ENCODE peak calls at places on chromosomes 13 and 19, in four cellular contexts. O, B, E and X are unnamed samples. For H3K4me1, the result is how much of the 10 kb centered on the place peaks cover.

GRCh38 chr13:31807090-31807541 is 67.8 kb downstream of the RXFP2 start:
- DNase-seq in B (peak), E (peak), O (peak), X (no peak)

GRCh38 chr19:2616741-2617392 is 85.6 kb downstream of the GNG7 start:
- DNase-seq in O (no peak), E (peak), B (no peak), X (no peak)

GRCh38 chr19:17255150-17255621 is 9.4 kb downstream of the USHBP1 start:
- DNase-seq in O (no peak), E (no peak), B (no peak), X (no peak)

GRCh38 chr19:58555369-58555885 is 522 bp upstream of the CHMP2A start:
- DNase-seq in E (peak), O (no peak), B (no peak), X (no peak)

GRCh38 chr13:112104873-112105234 is 37.9 kb downstream of the SOX1 start:
- DNase-seq in E (no peak), B (no peak), O (no peak), X (no peak)

GRCh38 chr19:41565384-41565730 is 10.6 kb upstream of the CEACAM21 start:
- DNase-seq in E (no peak), B (no peak), O (no peak), X (no peak)

GRCh38 chr13:23268441-23268840 is 87.7 kb downstream of the SGCG start:
- DNase-seq in E (no peak), B (no peak), O (no peak), X (no peak)

GRCh38 chr13:76014618-76015315 is 378.6 kb downstream of the LMO7 start:
- DNase-seq in B (no peak), E (no peak), O (no peak), X (no peak)

DNA sequence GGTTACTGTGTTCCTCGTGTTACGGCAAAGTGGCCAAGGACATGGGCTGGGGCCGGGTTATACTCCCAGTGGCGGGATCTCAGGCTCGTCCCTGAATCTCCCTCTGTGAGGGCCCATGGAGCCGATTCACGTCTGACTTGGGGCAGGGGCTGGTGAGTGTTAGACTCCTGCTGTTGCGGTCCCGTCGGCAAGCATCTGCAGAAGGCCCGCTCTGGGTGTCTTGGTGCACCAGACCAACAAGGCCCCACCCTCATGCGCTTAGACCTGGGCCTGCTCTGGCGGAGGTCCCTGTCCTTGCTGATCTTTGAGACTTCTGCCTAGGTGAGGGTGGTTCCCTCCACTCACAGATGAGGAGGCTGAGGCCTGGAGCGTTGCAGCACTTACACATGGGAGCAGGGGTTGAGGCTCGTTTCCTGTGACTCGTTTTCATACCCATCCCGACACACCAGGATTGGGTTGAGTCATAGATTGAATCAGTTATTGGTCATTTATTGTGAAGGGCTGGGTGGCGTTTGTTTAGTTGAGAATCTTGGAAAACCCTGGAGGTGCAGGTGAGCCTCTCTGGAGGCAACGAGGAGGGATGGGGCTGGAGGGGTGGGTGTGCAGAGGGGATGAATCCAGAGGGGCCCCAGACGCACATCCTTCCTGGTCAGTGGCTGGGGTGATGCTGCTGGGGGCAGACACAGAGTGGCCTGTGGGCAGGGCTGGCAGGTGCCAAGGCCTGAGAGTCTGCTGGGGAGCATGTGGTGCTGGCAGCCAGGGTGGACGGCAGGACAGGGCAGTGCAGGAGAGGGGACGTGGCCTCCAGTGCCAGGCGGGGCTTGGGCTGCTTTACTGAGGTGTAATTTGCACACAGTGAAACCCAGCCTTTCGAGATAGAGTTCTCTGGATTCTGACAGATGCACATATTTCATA is 4.6 kb downstream of the EPN1 start:
- DNase-seq in E (peak), B (no peak), O (no peak), X (no peak)
- H3K4me1 ChIP-seq in E (half or more), B (under half), O (under half), X (under half)

GRCh38 chr19:1401889-1402217 is 511 bp upstream of the GAMT start:
- DNase-seq in E (no peak), O (no peak), B (no peak), X (no peak)
- H3K4me1 ChIP-seq in E (under half), O (under half), B (under half), X (under half)

DNA sequence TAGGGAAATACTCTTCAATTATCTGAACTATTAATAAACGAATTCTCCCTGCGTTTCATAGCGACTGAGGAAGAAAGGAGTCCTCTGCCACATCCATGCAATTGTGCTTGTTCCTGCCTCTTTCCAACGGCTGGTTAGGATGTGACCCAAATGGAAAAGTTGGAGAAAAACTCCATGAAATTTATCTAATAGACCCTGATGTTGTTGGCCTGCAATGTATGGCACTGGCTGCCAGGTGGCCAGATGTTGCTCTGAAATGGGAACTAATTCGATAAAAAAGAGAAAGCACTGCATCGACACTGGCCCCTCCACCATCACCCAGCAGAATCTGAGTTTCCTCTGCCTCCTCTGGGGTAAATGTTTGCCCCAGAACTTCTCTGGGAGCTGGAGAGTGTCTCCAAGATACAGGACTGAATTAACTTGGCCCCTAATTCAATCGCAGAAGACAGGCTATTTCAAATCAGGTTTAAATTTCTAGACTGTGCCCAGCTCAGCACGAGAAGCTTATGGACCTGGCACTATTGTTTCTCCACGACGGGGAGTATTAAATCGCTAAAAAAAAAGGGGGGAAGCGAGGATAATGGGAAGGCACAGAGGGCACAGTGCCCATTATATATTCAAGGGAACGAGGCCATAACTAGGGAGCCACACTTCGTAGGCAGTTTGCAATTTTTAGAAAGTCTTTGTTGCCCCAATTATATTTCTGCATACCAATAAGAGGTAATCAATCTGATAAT is 103.9 kb downstream of the ZIC5 start:
- DNase-seq in E (no peak), O (no peak), B (no peak), X (no peak)
- H3K4me1 ChIP-seq in E (under half), O (under half), B (under half), X (under half)

GRCh38 chr19:3819989-3820388 is 33.8 kb upstream of the MATK start:
- DNase-seq in B (no peak), O (no peak), E (no peak), X (no peak)
- H3K4me1 ChIP-seq in B (under half), O (under half), E (under half), X (under half)

GRCh38 chr19:55641376-55642152 is 762 bp downstream of the ZNF580 start:
- DNase-seq in E (peak), B (peak), O (peak), X (no peak)
- H3K4me1 ChIP-seq in E (half or more), B (under half), O (half or more), X (under half)

GRCh38 chr13:77026255-77026782 is 640 bp downstream of the FBXL3 start:
- DNase-seq in B (peak), E (peak), O (peak), X (peak)
- H3K4me1 ChIP-seq in B (half or more), E (half or more), O (half or more), X (under half)

GRCh38 chr19:18428837-18429674 is 8.9 kb downstream of the ISYNA1 start:
- DNase-seq in E (peak), B (peak), O (peak), X (peak)

GRCh38 chr19:18427080-18427751 is 8.0 kb downstream of the SSBP4 start:
- DNase-seq in B (no peak), O (no peak), E (no peak), X (no peak)

GRCh38 chr19:18428173-18428836 is 9.1 kb downstream of the SSBP4 start:
- DNase-seq in E (no peak), B (no peak), O (no peak), X (no peak)

GRCh38 chr19:18426416-18426767 is 7.2 kb downstream of the SSBP4 start:
- DNase-seq in B (no peak), O (no peak), E (no peak), X (no peak)

GRCh38 chr19:18427752-18428131 is 8.5 kb downstream of the SSBP4 start:
- DNase-seq in O (no peak), B (no peak), E (no peak), X (no peak)
- H3K4me1 ChIP-seq in O (half or more), B (under half), E (half or more), X (half or more)

GRCh38 chr13:110304256-110304655 is 2.7 kb downstream of the COL4A1 start:
- DNase-seq in E (no peak), O (no peak), B (no peak), X (no peak)
- H3K4me1 ChIP-seq in E (under half), O (under half), B (under half), X (under half)

GRCh38 chr19:8506402-8506957 is 4.0 kb upstream of the PRAM1 start:
- DNase-seq in E (no peak), O (no peak), B (no peak), X (no peak)

GRCh38 chr19:8503506-8503905 is 1.1 kb upstream of the PRAM1 start:
- DNase-seq in B (no peak), O (no peak), E (no peak), X (no peak)

GRCh38 chr19:8504171-8504570 is 1.7 kb upstream of the PRAM1 start:
- DNase-seq in O (no peak), B (no peak), E (no peak), X (no peak)

GRCh38 chr19:8501968-8502367 is 472 bp downstream of the PRAM1 start:
- DNase-seq in O (no peak), E (no peak), B (no peak), X (no peak)

DNA sequence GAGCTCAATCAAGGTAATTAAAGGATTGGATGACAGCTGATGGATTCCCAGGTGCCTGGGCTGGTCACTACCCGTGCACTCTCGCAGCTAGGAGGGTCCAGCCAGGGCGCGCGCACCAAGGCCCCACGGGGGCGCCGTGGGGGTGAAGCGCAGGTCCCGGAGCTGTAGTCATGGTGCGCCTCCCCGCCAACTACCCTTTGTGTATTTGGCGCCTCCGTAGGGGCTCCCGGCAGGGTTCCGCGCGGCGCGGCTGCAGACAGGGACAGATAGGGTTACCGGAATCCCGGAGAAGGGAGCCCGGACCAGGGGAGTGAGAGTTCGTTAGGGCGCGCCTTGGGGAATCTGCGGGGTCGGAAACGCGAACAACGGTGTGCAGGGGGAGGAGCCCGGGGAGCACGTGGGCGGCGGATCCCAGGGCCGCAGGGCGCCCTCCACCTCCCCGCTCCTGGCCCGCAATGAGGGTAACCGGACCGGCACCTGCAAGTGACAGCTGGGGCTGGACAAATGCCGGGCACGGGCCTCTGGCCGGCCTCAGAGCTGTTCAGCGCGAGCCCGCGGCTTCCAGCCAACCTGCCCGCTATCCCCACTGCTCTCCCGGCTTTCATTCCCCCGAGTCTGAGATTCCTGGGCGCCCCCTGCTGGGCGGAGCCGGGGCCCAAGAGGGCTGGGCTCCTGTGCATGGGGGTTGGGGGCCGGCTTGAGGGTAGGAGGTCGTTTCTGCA is 3.4 kb upstream of the PRAM1 start:
- DNase-seq in O (peak), E (peak), B (peak), X (peak)
- H3K4me1 ChIP-seq in O (under half), E (under half), B (under half), X (under half)